ENCODE peak calls at places on chromosomes 6 and 20, in eight cellular contexts. One of them, this sample, is unnamed.

GRCh38 chr6:147128056-147128455 is 76.2 kb upstream of the STXBP5 start:
- DNase-seq in transverse colon: no peak
- DNase-seq in spleen: no peak
- DNase-seq in stomach: no peak
- DNase-seq in prostate gland: no peak
- DNase-seq in K562: no peak
- DNase-seq in Panc1: no peak
- DNase-seq in HCT116: no peak
- DNase-seq in this sample: no peak

GRCh38 chr6:155077331-155077730 is 82.2 kb downstream of the TIAM2 start:
- DNase-seq in transverse colon: no peak
- DNase-seq in spleen: no peak
- DNase-seq in stomach: no peak
- DNase-seq in prostate gland: no peak
- DNase-seq in K562: no peak
- DNase-seq in Panc1: no peak
- DNase-seq in HCT116: no peak
- DNase-seq in this sample: no peak

GRCh38 chr20:62089393-62089792 is 23.7 kb upstream of the TAF4 start:
- DNase-seq in transverse colon: no peak
- DNase-seq in spleen: peak; percentile 11
- DNase-seq in stomach: no peak
- DNase-seq in prostate gland: no peak
- DNase-seq in K562: no peak
- DNase-seq in Panc1: no peak
- DNase-seq in HCT116: no peak
- DNase-seq in this sample: no peak

GRCh38 chr20:37552415-37552814 is 24.7 kb upstream of the BLCAP start:
- DNase-seq in transverse colon: no peak
- DNase-seq in spleen: no peak
- DNase-seq in stomach: no peak
- DNase-seq in prostate gland: no peak
- DNase-seq in K562: no peak
- DNase-seq in Panc1: no peak
- DNase-seq in HCT116: no peak
- DNase-seq in this sample: no peak

GRCh38 chr6:42239333-42239732 is 21.7 kb upstream of the MRPS10 start:
- DNase-seq in transverse colon: no peak
- DNase-seq in spleen: no peak
- DNase-seq in stomach: no peak
- DNase-seq in prostate gland: no peak
- DNase-seq in K562: no peak
- DNase-seq in Panc1: no peak
- DNase-seq in HCT116: no peak
- DNase-seq in this sample: no peak

GRCh38 chr20:20872420-20872819 is 160.0 kb upstream of the RALGAPA2 start:
- DNase-seq in transverse colon: no peak
- DNase-seq in spleen: no peak
- DNase-seq in stomach: no peak
- DNase-seq in prostate gland: no peak
- DNase-seq in K562: no peak
- DNase-seq in Panc1: no peak
- DNase-seq in HCT116: no peak
- DNase-seq in this sample: no peak

GRCh38 chr6:153564803-153565202 is 433.7 kb upstream of the RGS17 start:
- DNase-seq in transverse colon: no peak
- DNase-seq in spleen: no peak
- DNase-seq in stomach: no peak
- DNase-seq in prostate gland: no peak
- DNase-seq in K562: no peak
- DNase-seq in Panc1: no peak
- DNase-seq in HCT116: no peak
- DNase-seq in this sample: no peak

GRCh38 chr6:152969688-152970418 is 13.0 kb downstream of the FBXO5 start:
- DNase-seq in transverse colon: no peak
- DNase-seq in spleen: no peak
- DNase-seq in stomach: no peak
- DNase-seq in prostate gland: no peak
- DNase-seq in K562: no peak
- DNase-seq in Panc1: no peak
- DNase-seq in HCT116: no peak
- DNase-seq in this sample: no peak

GRCh38 chr6:153275997-153276396 is 144.9 kb upstream of the RGS17 start:
- DNase-seq in transverse colon: no peak
- DNase-seq in spleen: no peak
- DNase-seq in stomach: no peak
- DNase-seq in prostate gland: no peak
- DNase-seq in K562: no peak
- DNase-seq in Panc1: no peak
- DNase-seq in HCT116: no peak
- DNase-seq in this sample: no peak

GRCh38 chr6:24766685-24767462 is 7.9 kb upstream of the GMNN start:
- DNase-seq in transverse colon: no peak
- DNase-seq in spleen: no peak
- DNase-seq in stomach: no peak
- DNase-seq in prostate gland: no peak
- DNase-seq in K562: no peak
- DNase-seq in Panc1: no peak
- DNase-seq in HCT116: no peak
- DNase-seq in this sample: no peak

GRCh38 chr6:35754452-35755321 is 17.9 kb downstream of the ARMC12 start:
- DNase-seq in transverse colon: no peak
- DNase-seq in spleen: no peak
- DNase-seq in stomach: no peak
- DNase-seq in prostate gland: peak; percentile 54
- DNase-seq in K562: no peak
- DNase-seq in Panc1: no peak
- DNase-seq in HCT116: no peak
- DNase-seq in this sample: no peak

GRCh38 chr20:539236-539635 is 4.4 kb downstream of the CSNK2A1 start:
- DNase-seq in transverse colon: no peak
- DNase-seq in spleen: no peak
- DNase-seq in stomach: no peak
- DNase-seq in prostate gland: no peak
- DNase-seq in K562: no peak
- DNase-seq in Panc1: no peak
- DNase-seq in HCT116: no peak
- DNase-seq in this sample: no peak

GRCh38 chr20:18050628-18051027 is 7.1 kb downstream of the OVOL2 start:
- DNase-seq in transverse colon: no peak
- DNase-seq in spleen: no peak
- DNase-seq in stomach: no peak
- DNase-seq in prostate gland: no peak
- DNase-seq in K562: no peak
- DNase-seq in Panc1: no peak
- DNase-seq in HCT116: no peak
- DNase-seq in this sample: no peak

GRCh38 chr6:128508588-128509296 is 11.7 kb downstream of the PTPRK start:
- DNase-seq in transverse colon: no peak
- DNase-seq in spleen: no peak
- DNase-seq in stomach: no peak
- DNase-seq in prostate gland: no peak
- DNase-seq in K562: no peak
- DNase-seq in Panc1: peak; percentile 82
- DNase-seq in HCT116: peak; percentile 61
- DNase-seq in this sample: no peak

GRCh38 chr20:44207066-44207723 is 3.4 kb downstream of the OSER1 start:
- DNase-seq in transverse colon: no peak
- DNase-seq in spleen: no peak
- DNase-seq in stomach: no peak
- DNase-seq in prostate gland: no peak
- DNase-seq in K562: no peak
- DNase-seq in Panc1: no peak
- DNase-seq in HCT116: no peak
- DNase-seq in this sample: no peak

GRCh38 chr20:44204156-44204831 is 6.3 kb downstream of the OSER1 start:
- DNase-seq in transverse colon: no peak
- DNase-seq in spleen: no peak
- DNase-seq in stomach: no peak
- DNase-seq in prostate gland: peak; percentile 77
- DNase-seq in K562: peak; percentile 34
- DNase-seq in Panc1: peak; percentile 79
- DNase-seq in HCT116: peak; percentile 92
- DNase-seq in this sample: no peak

GRCh38 chr20:44206132-44206531 is 4.4 kb downstream of the OSER1 start:
- DNase-seq in transverse colon: no peak
- DNase-seq in spleen: no peak
- DNase-seq in stomach: no peak
- DNase-seq in prostate gland: no peak
- DNase-seq in K562: no peak
- DNase-seq in Panc1: no peak
- DNase-seq in HCT116: no peak
- DNase-seq in this sample: no peak

GRCh38 chr20:44203161-44203560 is 7.4 kb downstream of the OSER1 start:
- DNase-seq in transverse colon: no peak
- DNase-seq in spleen: no peak
- DNase-seq in stomach: no peak
- DNase-seq in prostate gland: no peak
- DNase-seq in K562: no peak
- DNase-seq in Panc1: no peak
- DNase-seq in HCT116: no peak
- DNase-seq in this sample: no peak

DNA sequence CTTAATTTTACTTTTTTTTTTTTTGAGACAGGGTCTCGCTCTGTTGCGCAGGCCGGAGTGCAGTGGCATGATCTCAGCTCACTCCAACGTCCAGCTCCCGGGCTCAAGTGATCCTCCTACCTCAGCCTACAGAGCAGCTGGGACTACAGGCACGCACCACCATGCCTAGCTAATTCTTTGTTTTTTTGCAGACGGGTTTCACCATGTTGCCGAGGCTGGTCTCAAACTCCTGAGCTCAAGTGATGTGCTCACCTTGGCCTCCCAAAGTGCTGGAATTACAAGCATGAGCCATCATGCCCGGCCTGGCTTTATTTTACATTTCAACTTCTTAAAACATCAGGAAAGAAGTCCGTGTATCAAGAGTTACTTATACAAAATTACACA is 5.7 kb downstream of the OSER1 start:
- DNase-seq in transverse colon: no peak
- DNase-seq in spleen: no peak
- DNase-seq in stomach: no peak
- DNase-seq in prostate gland: no peak
- DNase-seq in K562: no peak
- DNase-seq in Panc1: no peak
- DNase-seq in HCT116: no peak
- DNase-seq in this sample: no peak
- H3K4me3 ChIP-seq in transverse colon: no peak overlapping the region
- H3K4me3 ChIP-seq in spleen: no peak overlapping the region
- H3K4me3 ChIP-seq in stomach: no peak overlapping the region
- H3K4me3 ChIP-seq in prostate gland: no peak overlapping the region
- H3K4me3 ChIP-seq in K562: no peak overlapping the region
- H3K4me3 ChIP-seq in Panc1: no peak overlapping the region
- H3K4me3 ChIP-seq in HCT116: no peak overlapping the region
- H3K4me3 ChIP-seq in this sample: no peak overlapping the region

GRCh38 chr20:39661833-39662232 is 699.7 kb downstream of the DHX35 start:
- DNase-seq in transverse colon: no peak
- DNase-seq in spleen: no peak
- DNase-seq in stomach: no peak
- DNase-seq in prostate gland: no peak
- DNase-seq in K562: no peak
- DNase-seq in Panc1: no peak
- DNase-seq in HCT116: no peak
- DNase-seq in this sample: no peak

GRCh38 chr20:39659010-39659409 is 696.9 kb downstream of the DHX35 start:
- DNase-seq in transverse colon: no peak
- DNase-seq in spleen: no peak
- DNase-seq in stomach: no peak
- DNase-seq in prostate gland: no peak
- DNase-seq in K562: no peak
- DNase-seq in Panc1: no peak
- DNase-seq in HCT116: no peak
- DNase-seq in this sample: no peak

GRCh38 chr20:39660251-39660650 is 698.1 kb downstream of the DHX35 start:
- DNase-seq in transverse colon: no peak
- DNase-seq in spleen: no peak
- DNase-seq in stomach: no peak
- DNase-seq in prostate gland: no peak
- DNase-seq in K562: no peak
- DNase-seq in Panc1: no peak
- DNase-seq in HCT116: no peak
- DNase-seq in this sample: no peak

DNA sequence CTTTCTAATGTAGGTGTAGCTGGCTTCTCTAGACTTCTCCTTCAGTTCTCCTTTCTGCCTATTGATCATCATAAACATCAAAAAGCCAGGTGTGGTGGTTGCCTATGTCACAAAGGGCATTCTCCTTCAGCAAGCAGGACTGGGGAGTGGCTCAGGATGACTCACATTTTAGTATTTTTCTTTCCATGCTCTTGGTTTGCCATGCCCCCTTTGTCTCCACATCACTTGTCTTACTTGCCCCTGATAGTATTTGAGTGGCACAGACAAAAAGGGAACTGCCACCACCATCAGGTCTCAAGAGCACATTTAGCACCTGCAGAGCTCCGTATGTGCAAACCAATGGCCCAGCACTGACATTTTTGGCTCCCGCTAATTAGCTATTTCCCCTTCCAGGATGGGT is 698.8 kb downstream of the DHX35 start:
- DNase-seq in transverse colon: no peak
- DNase-seq in spleen: no peak
- DNase-seq in stomach: no peak
- DNase-seq in prostate gland: no peak
- DNase-seq in K562: no peak
- DNase-seq in Panc1: no peak
- DNase-seq in HCT116: no peak
- DNase-seq in this sample: no peak
- H3K27ac ChIP-seq in transverse colon: no peak overlapping the region
- H3K27ac ChIP-seq in spleen: no peak overlapping the region
- H3K27ac ChIP-seq in stomach: no peak overlapping the region
- H3K27ac ChIP-seq in prostate gland: no peak overlapping the region
- H3K27ac ChIP-seq in K562: no peak overlapping the region
- H3K27ac ChIP-seq in Panc1: no peak overlapping the region
- H3K27ac ChIP-seq in HCT116: no peak overlapping the region
- H3K27ac ChIP-seq in this sample: no peak overlapping the region

GRCh38 chr6:13417431-13417830 is 70.0 kb downstream of the GFOD1 start:
- DNase-seq in transverse colon: no peak
- DNase-seq in spleen: no peak
- DNase-seq in stomach: no peak
- DNase-seq in prostate gland: no peak
- DNase-seq in K562: no peak
- DNase-seq in Panc1: no peak
- DNase-seq in HCT116: no peak
- DNase-seq in this sample: no peak
- TF ChIP-seq POLR2AphosphoS5 in transverse colon: no peak
- TF ChIP-seq POLR2AphosphoS5 in spleen: no peak
- TF ChIP-seq POLR2AphosphoS5 in stomach: no peak
- TF ChIP-seq POLR2AphosphoS5 in prostate gland: no peak
- TF ChIP-seq POLR2AphosphoS5 in K562: no peak
- TF ChIP-seq POLR2AphosphoS5 in Panc1: no peak
- TF ChIP-seq POLR2AphosphoS5 in HCT116: no peak
- TF ChIP-seq POLR2AphosphoS5 in this sample: no peak

GRCh38 chr6:2891768-2892170 is 11.3 kb downstream of the SERPINB9 start:
- DNase-seq in transverse colon: peak; percentile 90
- DNase-seq in spleen: peak; percentile 90
- DNase-seq in stomach: peak; percentile 46
- DNase-seq in prostate gland: peak; percentile 70
- DNase-seq in K562: no peak
- DNase-seq in Panc1: no peak
- DNase-seq in HCT116: no peak
- DNase-seq in this sample: peak; percentile 90
- H3K4me3 ChIP-seq in transverse colon: no peak overlapping the region
- H3K4me3 ChIP-seq in spleen: no peak overlapping the region
- H3K4me3 ChIP-seq in stomach: no peak overlapping the region
- H3K4me3 ChIP-seq in prostate gland: no peak overlapping the region
- H3K4me3 ChIP-seq in K562: no peak overlapping the region
- H3K4me3 ChIP-seq in Panc1: no peak overlapping the region
- H3K4me3 ChIP-seq in HCT116: no peak overlapping the region
- H3K4me3 ChIP-seq in this sample: no peak overlapping the region

This sample was measured in upper lobe of left lung.